ENCODE peak calls at places on chromosomes 16 and 17, in ten cellular contexts. X is RWPE1, F is hepatocyte, K is NCI-H774, N is pulmonary artery endothelial cell, V is Daoy, G is left colon, R is naive B cell, D is endodermal cell, I is T-helper 1 cell. W is an unnamed sample.

GRCh38 chr16:66020061-66020460 is 346.4 kb upstream of the CDH5 start:
- DNase-seq in X (no peak), F (no peak), K (no peak), N (no peak), V (no peak), G (no peak), R (no peak), D (no peak), I (no peak), W (no peak)

GRCh38 chr17:48591435-48592077 is 1.5 kb upstream of the HOXB3 start:
- DNase-seq in X (no peak), F (no peak), K (no peak), N (no peak), V (no peak), G (no peak), R (no peak), D (no peak), I (no peak), W (no peak)

GRCh38 chr16:945271-946047 is 25.3 kb downstream of the LMF1 start:
- DNase-seq in X (no peak), F (no peak), K (no peak), N (no peak), V (no peak), G (no peak), R (no peak), D (no peak), I (no peak), W (no peak)

GRCh38 chr16:21169249-21169981 is 10.9 kb downstream of the LDAF1 start:
- DNase-seq in X (no peak), F (no peak), K (no peak), N (no peak), V (no peak), G (no peak), R (no peak), D (no peak), I (no peak), W (no peak)

GRCh38 chr17:70552230-70552981 is 383.1 kb downstream of the KCNJ2 start:
- DNase-seq in X (peak; percentile 18), F (peak; percentile 72), K (peak; percentile 78), N (no peak), V (peak; percentile 4), G (no peak), R (peak; percentile 7), D (peak; percentile 63), I (no peak), W (no peak)

GRCh38 chr16:9159839-9160550 is 68.6 kb downstream of the HAPSTR1 start:
- DNase-seq in X (peak; percentile 59), F (peak; percentile 84), K (peak; percentile 48), N (no peak), V (peak; percentile 47), G (peak; percentile 67), R (peak; percentile 31), D (peak; percentile 95), I (no peak), W (no peak)

GRCh38 chr16:23650674-23651073 is 9.4 kb downstream of the DCTN5 start:
- DNase-seq in X (no peak), F (no peak), K (no peak), N (no peak), V (peak; percentile 5), G (no peak), R (no peak), D (no peak), I (no peak), W (no peak)

GRCh38 chr16:17520567-17520966 is 49.8 kb upstream of the XYLT1 start:
- DNase-seq in X (no peak), F (no peak), K (no peak), N (no peak), V (no peak), G (no peak), R (no peak), D (no peak), I (no peak), W (no peak)

GRCh38 chr17:42623732-42624596 is 14.5 kb downstream of the TUBG1 start:
- DNase-seq in X (peak; percentile 92), F (peak; percentile 23), K (peak; percentile 42), N (peak; percentile 11), V (peak; percentile 33), G (peak; percentile 18), R (no peak), D (no peak), I (no peak), W (no peak)

W was measured in activated B cell treated with CpG ODN at 0.5 μM for 24 hours.